ENCODE peak calls at places on chromosomes 6 and 20, in seven cellular contexts. S is psoas muscle; M is AG10803; J is AG04450; K is CD8-positive, alpha-beta T cell; Q is nephron progenitor cell; B is ovary. E is an unnamed sample.

GRCh38 chr6:152356659-152357058 is 280.5 kb downstream of the SYNE1 start:
- DNase-seq in M (peak), B (no peak), J (no peak), K (no peak), S (no peak), Q (no peak), E (no peak)

GRCh38 chr6:164337024-164337924 is 922.8 kb downstream of the QKI start:
- DNase-seq in J (no peak), Q (no peak), S (no peak), M (no peak), B (no peak), K (no peak), E (no peak)

GRCh38 chr20:41086402-41087324 is 50.7 kb upstream of the PLCG1 start:
- DNase-seq in S (no peak), J (no peak), M (no peak), Q (no peak), K (no peak), B (no peak), E (no peak)

GRCh38 chr6:112184996-112185395 is 69.4 kb downstream of the LAMA4 start:
- DNase-seq in M (no peak), K (no peak), J (no peak), S (no peak), B (no peak), Q (no peak), E (no peak)

GRCh38 chr6:109441069-109441816 is 719 bp downstream of the SMPD2 start:
- DNase-seq in K (no peak), Q (peak), J (no peak), M (peak), B (peak), S (peak), E (peak)

GRCh38 chr6:85473748-85474147 is 23.9 kb downstream of the NT5E start:
- DNase-seq in S (no peak), K (no peak), B (no peak), Q (no peak), J (no peak), M (no peak), E (no peak)

GRCh38 chr6:170444056-170444505 is 109.0 kb downstream of the PSMB1 start:
- DNase-seq in S (no peak), J (no peak), K (no peak), M (no peak), Q (no peak), B (no peak), E (no peak)

GRCh38 chr20:3248167-3248992 is 9.4 kb upstream of the SLC4A11 start:
- DNase-seq in S (peak), K (no peak), Q (peak), B (no peak), M (peak), J (no peak), E (no peak)

GRCh38 chr20:19327401-19327800 is 115.0 kb downstream of the SLC24A3 start:
- DNase-seq in B (no peak), K (no peak), M (no peak), S (no peak), J (no peak), Q (no peak), E (no peak)

GRCh38 chr6:43588194-43588593 is 12.2 kb downstream of the POLH start:
- DNase-seq in Q (no peak), M (no peak), K (no peak), B (no peak), J (no peak), S (no peak), E (no peak)

GRCh38 chr20:7989379-7989778 is 30.2 kb downstream of the TMX4 start:
- DNase-seq in B (no peak), Q (no peak), S (no peak), K (no peak), J (no peak), M (no peak), E (no peak)

GRCh38 chr6:36839819-36840379 is 655 bp upstream of the CPNE5 start:
- DNase-seq in B (peak), M (no peak), J (no peak), K (peak), Q (peak), S (peak), E (peak)

GRCh38 chr6:157990321-157991066 is 8.8 kb downstream of the SYNJ2 start:
- DNase-seq in S (no peak), Q (no peak), B (no peak), J (no peak), M (no peak), K (no peak), E (no peak)

GRCh38 chr6:163457637-163458561 is 43.4 kb downstream of the QKI start:
- DNase-seq in S (peak), J (peak), M (peak), K (no peak), Q (no peak), B (no peak), E (no peak)

GRCh38 chr6:38370653-38371311 is 268.9 kb downstream of the BTBD9 start:
- DNase-seq in J (no peak), Q (peak), K (no peak), B (no peak), M (no peak), S (no peak), E (no peak)

GRCh38 chr20:31781945-31782344 is 37.2 kb upstream of the MYLK2 start:
- DNase-seq in J (no peak), Q (no peak), B (no peak), S (no peak), M (no peak), K (no peak), E (no peak)

GRCh38 chr20:51560550-51561307 is 18.2 kb upstream of the NFATC2 start:
- DNase-seq in M (no peak), Q (no peak), S (no peak), B (no peak), J (no peak), K (no peak), E (no peak)

GRCh38 chr6:81226957-81227356 is 525.5 kb downstream of the TENT5A start:
- DNase-seq in M (no peak), B (no peak), K (no peak), S (no peak), Q (no peak), J (no peak), E (no peak)

GRCh38 chr6:169252805-169253189 is 849 bp downstream of the THBS2 start:
- DNase-seq in M (peak), Q (no peak), K (no peak), B (peak), S (no peak), J (no peak), E (no peak)

GRCh38 chr6:87237804-87238203 is 82.4 kb downstream of the ZNF292 start:
- DNase-seq in B (no peak), J (no peak), Q (no peak), S (no peak), K (no peak), M (peak), E (no peak)

GRCh38 chr6:47098570-47098993 is 56.5 kb upstream of the ADGRF1 start:
- DNase-seq in Q (no peak), S (peak), J (peak), B (no peak), K (no peak), M (peak), E (no peak)

GRCh38 chr6:45843848-45844521 is 171.7 kb downstream of the CLIC5 start:
- DNase-seq in M (peak), J (no peak), Q (no peak), S (no peak), K (no peak), B (no peak), E (no peak)

GRCh38 chr6:110180228-110181008 is at the start of gene CDC40:
- DNase-seq in S (peak), M (no peak), B (peak), K (peak), Q (peak), J (no peak), E (peak)

GRCh38 chr6:45724511-45724910 is 291.1 kb downstream of the CLIC5 start:
- DNase-seq in M (peak), B (peak), Q (no peak), J (peak), K (no peak), S (no peak), E (no peak)

GRCh38 chr6:5287205-5287965 is 26.1 kb downstream of the FARS2 start:
- DNase-seq in S (no peak), K (no peak), J (peak), M (peak), B (no peak), Q (no peak), E (no peak)

GRCh38 chr20:36941403-36941835 is 10.1 kb downstream of the SAMHD1 start:
- DNase-seq in K (no peak), Q (no peak), B (peak), M (no peak), J (no peak), S (no peak), E (no peak)

GRCh38 chr6:90691823-90692222 is 105.0 kb upstream of the MAP3K7 start:
- DNase-seq in Q (no peak), M (no peak), K (no peak), B (no peak), J (no peak), S (no peak), E (no peak)

GRCh38 chr6:52103661-52104060 is 16.2 kb upstream of the PKHD1 start:
- DNase-seq in K (no peak), S (no peak), J (no peak), Q (no peak), B (no peak), M (no peak), E (no peak)

GRCh38 chr6:13848553-13849150 is 34.3 kb upstream of the MCUR1 start:
- DNase-seq in K (no peak), S (no peak), J (peak), B (no peak), Q (no peak), M (no peak), E (no peak)

GRCh38 chr20:4829494-4830211 is 107.9 kb downstream of the PRND start:
- DNase-seq in Q (no peak), S (no peak), B (no peak), J (no peak), M (no peak), K (no peak), E (no peak)

GRCh38 chr6:18363746-18364145 is 23.4 kb upstream of the RNF144B start:
- DNase-seq in Q (no peak), S (no peak), B (no peak), M (no peak), K (no peak), J (no peak), E (no peak)

GRCh38 chr20:24958506-24959385 is 9.7 kb downstream of the CST7 start:
- DNase-seq in K (no peak), M (no peak), J (no peak), Q (no peak), B (no peak), S (no peak), E (no peak)

GRCh38 chr6:8589941-8590676 is 154.8 kb upstream of the SLC35B3 start:
- DNase-seq in Q (peak), B (no peak), M (no peak), K (no peak), J (no peak), S (no peak), E (no peak)
- TF ChIP-seq CTCF in Q (no peak), B (no peak), M (no peak), K (no peak), J (no peak), S (no peak), E (peak)

DNA sequence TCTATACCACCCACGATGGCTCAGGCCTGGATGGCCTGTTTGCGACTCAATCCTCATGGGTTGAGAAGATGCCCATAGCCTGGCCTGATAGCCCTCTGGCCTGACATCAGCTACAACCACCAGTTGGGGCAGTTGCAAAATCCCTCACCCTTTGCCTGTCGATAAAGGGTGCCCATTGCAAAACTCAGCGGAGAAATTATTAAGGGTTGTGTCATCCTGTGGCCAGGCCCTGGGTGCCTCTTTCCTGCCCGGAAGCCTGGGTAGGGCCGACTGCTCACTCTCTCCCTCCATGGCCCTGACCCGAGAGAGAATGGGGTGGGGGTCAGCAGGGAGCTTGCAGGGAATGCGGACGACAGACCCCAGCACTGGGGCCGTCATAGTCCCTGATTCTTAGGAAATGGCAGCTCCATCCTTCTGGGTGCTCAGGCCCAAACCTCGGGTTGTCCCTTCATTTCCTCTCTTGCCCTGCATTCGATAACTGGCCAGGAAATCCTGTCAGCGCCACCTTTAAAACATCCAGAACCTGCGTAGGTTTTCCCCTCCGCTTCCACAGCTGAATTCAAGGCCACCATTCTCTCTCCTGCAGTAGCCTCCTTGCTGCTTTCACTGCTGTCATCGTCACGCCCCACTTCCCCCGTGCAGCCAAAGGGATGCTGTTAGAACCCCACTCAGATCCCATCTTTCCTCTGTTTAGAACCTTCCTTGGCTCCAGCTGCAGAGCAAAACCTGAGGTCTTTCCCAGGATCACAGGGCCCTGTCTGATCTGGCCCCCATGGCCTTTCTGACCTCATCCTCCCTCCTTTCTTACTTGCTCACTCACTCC is 31.1 kb downstream of the CEBPB start:
- DNase-seq in B (peak), J (no peak), S (no peak), Q (peak), K (no peak), M (peak), E (no peak)
- TF ChIP-seq CTCF in B (no peak), J (no peak), S (no peak), Q (no peak), K (no peak), M (peak), E (no peak)

GRCh38 chr20:58375796-58376195 is 13.2 kb upstream of the VAPB start:
- DNase-seq in K (no peak), M (no peak), Q (no peak), S (no peak), J (no peak), B (no peak), E (no peak)

GRCh38 chr20:58381627-58382026 is 7.4 kb upstream of the VAPB start:
- DNase-seq in M (no peak), S (no peak), Q (no peak), J (no peak), B (no peak), K (no peak), E (no peak)

GRCh38 chr20:58377017-58377416 is 12.0 kb upstream of the VAPB start:
- DNase-seq in B (no peak), J (no peak), K (no peak), Q (no peak), M (no peak), S (no peak), E (no peak)

GRCh38 chr20:58378056-58378455 is 11.0 kb upstream of the VAPB start:
- DNase-seq in S (no peak), B (no peak), M (no peak), Q (no peak), K (no peak), J (no peak), E (no peak)

DNA sequence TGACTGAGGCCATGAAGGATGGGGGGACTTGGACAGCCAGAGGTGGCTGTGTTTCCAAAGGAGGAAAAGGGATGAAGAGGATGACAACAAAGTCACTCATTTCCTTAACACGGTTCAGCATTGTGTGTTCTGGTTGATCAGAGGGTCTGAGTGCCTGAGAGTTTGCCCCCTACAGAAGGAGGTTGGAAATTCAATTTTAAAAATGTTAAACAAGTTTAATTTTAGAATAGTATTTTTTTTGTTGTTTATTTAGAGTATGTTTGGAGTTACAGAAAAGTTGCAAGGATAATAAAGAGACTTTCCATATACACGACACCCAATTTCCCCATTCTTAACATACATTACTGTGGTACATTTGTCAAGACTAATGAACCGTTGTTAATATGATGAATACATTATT is 10.3 kb upstream of the VAPB start:
- DNase-seq in Q (no peak), J (no peak), M (no peak), B (no peak), S (no peak), K (no peak), E (no peak)
- TF ChIP-seq CTCF in Q (no peak), J (peak), M (peak), B (no peak), S (no peak), K (no peak), E (no peak)

DNA sequence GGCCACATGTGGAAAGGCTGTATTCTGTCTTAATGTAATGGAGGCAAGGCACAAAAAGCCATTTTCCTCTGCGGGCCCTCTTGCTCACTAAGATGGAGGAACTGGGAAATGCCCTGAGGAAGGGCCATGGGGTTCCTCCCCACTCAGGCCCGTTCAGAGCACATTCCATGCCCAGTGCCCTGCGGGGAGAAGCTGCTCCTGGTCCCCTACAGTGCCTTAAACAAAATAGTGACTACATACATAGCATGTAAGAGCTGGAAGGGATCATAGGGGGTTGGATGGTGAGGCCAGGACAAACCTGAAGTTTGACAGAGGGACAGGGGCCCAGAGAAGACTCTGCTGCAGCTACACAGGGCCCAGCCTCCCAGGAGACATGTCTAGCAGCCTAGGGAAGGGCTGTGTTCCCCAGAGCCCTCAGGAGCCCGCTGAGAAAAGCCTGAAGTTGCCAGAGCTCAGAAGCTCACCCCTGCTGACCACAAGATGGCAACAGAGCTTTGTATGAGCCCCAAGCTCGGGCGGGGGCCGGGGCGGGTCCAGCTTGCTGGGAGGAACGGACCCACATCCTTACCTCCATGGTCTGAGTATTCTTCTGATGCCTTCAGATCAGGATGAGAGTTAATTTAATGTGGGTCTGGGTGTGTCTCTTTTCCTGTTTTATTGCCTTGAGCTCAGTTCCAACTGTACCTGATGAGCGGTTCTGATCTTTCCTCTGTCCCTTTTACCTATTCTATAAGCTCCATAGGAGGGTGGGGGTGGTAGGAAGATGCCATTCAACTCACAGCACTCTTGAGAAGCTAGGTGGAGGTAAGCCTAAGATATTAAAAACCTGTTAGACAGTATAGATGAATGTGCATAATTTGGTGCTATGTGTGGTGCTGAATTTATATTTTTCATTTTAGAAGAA is 242.9 kb downstream of the CDC5L start:
- DNase-seq in S (no peak), Q (peak), J (peak), B (peak), M (peak), K (no peak), E (peak)
- TF ChIP-seq CTCF in S (no peak), Q (peak), J (peak), B (no peak), M (peak), K (no peak), E (peak)

GRCh38 chr6:105793132-105793531 is 293.0 kb upstream of the PRDM1 start:
- DNase-seq in J (no peak), K (no peak), Q (no peak), B (no peak), M (no peak), S (no peak), E (no peak)
- TF ChIP-seq CTCF in J (no peak), K (no peak), Q (no peak), B (no peak), M (peak), S (peak), E (no peak)

DNA sequence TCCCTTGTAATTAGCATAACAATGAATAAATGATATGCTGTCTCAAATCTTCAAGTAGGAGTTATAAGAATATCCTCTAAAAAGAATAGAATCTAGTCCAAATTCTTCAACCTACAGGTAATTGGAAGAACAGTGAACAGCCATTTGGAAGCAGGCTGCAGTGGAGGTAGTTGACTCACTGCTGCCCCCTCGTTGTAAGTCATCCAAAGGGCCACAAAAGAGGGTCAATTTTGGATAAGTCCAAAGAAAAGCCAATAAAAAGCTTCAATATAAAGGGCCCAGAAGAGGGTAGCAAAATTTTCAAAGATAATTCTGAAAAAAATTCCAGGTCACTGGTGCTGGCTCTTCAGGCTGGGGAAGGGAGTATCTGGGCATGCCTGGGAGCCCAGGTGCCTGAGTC is 60.8 kb upstream of the SSTR4 start:
- DNase-seq in B (no peak), J (no peak), S (no peak), K (no peak), M (no peak), Q (no peak), E (no peak)
- TF ChIP-seq CTCF in B (no peak), J (peak), S (no peak), K (no peak), M (peak), Q (peak), E (peak)

DNA sequence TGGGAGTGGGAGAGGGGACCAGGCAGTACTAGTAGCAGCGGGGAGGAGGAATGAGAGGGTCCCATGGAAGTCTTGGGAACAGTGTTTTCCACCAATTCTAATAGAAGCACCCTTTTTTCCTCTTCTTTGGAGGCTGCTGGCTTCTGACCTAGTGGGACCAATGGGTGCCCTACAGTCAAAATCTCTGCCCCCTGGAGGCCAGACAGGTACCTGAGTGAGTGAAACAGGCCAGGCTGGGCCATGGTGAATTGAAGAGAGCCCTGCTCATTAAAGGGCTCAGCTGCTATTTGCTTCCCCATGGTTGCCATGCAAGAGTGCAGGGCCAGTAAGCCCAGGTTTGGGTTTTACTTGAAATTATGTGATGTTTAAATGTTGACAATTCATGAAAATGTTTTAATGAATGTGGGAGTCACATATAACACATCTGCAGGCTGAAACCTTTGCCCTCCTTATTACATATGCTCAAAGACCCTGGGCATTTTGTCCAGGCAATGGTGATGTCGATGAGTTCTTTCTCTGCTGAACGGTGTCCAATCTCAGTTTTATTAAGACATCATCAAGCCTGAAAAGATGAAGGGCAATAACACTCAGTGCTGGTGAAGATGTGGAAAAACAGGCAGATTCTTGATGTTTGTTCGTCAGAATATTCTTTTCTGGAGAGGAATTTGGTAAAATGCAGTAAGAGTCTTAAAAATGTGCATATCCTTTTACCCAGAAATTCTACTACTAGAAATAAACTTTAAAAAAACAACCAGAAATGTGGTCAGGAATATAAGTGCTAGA is 42.3 kb upstream of the OCSTAMP start:
- DNase-seq in K (no peak), J (no peak), B (no peak), Q (no peak), S (no peak), M (no peak), E (no peak)
- TF ChIP-seq CTCF in K (no peak), J (no peak), B (no peak), Q (no peak), S (no peak), M (peak), E (no peak)